ENCODE peak calls at places on chromosomes 12 and 14, in seven cellular contexts. R is PC-3, A is HCT116, S is breast epithelium, U is transverse colon, V is A549, J is IMR-90. I is an unnamed sample. For H3K4me1, the result is how much of the 10 kb centered on the place peaks cover.

GRCh38 chr12:70197362-70197744 is 45.9 kb upstream of the CNOT2 start:
- DNase-seq in S (no peak), J (no peak), V (no peak), U (no peak), R (no peak), A (no peak), I (no peak)

GRCh38 chr14:61720302-61720677 is 25.0 kb downstream of the HIF1A start:
- DNase-seq in U (no peak), S (no peak), R (peak), J (no peak), V (no peak), A (no peak), I (no peak)

GRCh38 chr12:39605501-39605900 is 14.1 kb downstream of the ABCD2 start:
- DNase-seq in R (peak), V (no peak), A (peak), J (no peak), U (no peak), S (no peak), I (no peak)

GRCh38 chr12:131721548-131721947 is 10.7 kb downstream of the SFSWAP start:
- DNase-seq in S (no peak), J (no peak), U (no peak), A (no peak), R (no peak), V (no peak), I (no peak)

GRCh38 chr14:105484997-105485393 is 1.7 kb upstream of the CRIP1 start:
- DNase-seq in J (no peak), U (no peak), V (no peak), S (no peak), R (no peak), A (no peak), I (no peak)

GRCh38 chr12:119068129-119068856 is 87.0 kb downstream of the SRRM4 start:
- DNase-seq in U (no peak), A (no peak), S (no peak), J (no peak), V (no peak), R (no peak), I (no peak)

GRCh38 chr14:83991666-83992065 is 1538.3 kb upstream of the FLRT2 start:
- DNase-seq in V (no peak), U (no peak), S (no peak), R (no peak), A (no peak), J (peak), I (no peak)

GRCh38 chr12:59780605-59781135 is 184.8 kb downstream of the SLC16A7 start:
- DNase-seq in S (no peak), V (no peak), U (no peak), J (peak), R (peak), A (peak), I (no peak)

GRCh38 chr12:80700327-80700726 is 7.1 kb upstream of the MYF6 start:
- DNase-seq in U (no peak), V (no peak), J (no peak), A (no peak), R (no peak), S (no peak), I (no peak)

GRCh38 chr12:119695034-119695433 is 27.1 kb downstream of the PRKAB1 start:
- DNase-seq in V (peak), R (peak), J (no peak), U (no peak), S (no peak), A (no peak), I (no peak)

GRCh38 chr12:131102991-131103609 is 149.4 kb downstream of the ADGRD1 start:
- DNase-seq in U (peak), R (no peak), V (no peak), J (no peak), A (no peak), S (no peak), I (peak)

GRCh38 chr12:13148532-13148847 is 45.0 kb upstream of the GSG1 start:
- DNase-seq in S (no peak), R (no peak), J (no peak), V (no peak), A (no peak), U (no peak), I (no peak)

GRCh38 chr14:75832621-75833297 is 149.0 kb downstream of the TGFB3 start:
- DNase-seq in R (peak), U (no peak), S (no peak), J (peak), V (no peak), A (no peak), I (no peak)

GRCh38 chr12:102054345-102054744 is 7.4 kb downstream of the WASHC3 start:
- DNase-seq in U (no peak), A (no peak), V (no peak), S (no peak), J (no peak), R (no peak), I (no peak)

GRCh38 chr14:104317500-104317805 is 179.1 kb downstream of the KIF26A start:
- DNase-seq in U (no peak), S (no peak), V (no peak), R (no peak), A (no peak), J (no peak), I (no peak)

GRCh38 chr12:89325495-89325894 is 26.8 kb downstream of the DUSP6 start:
- DNase-seq in V (no peak), U (no peak), A (no peak), R (no peak), S (no peak), J (no peak), I (no peak)

GRCh38 chr14:90521121-90521929 is 124.5 kb downstream of the CALM1 start:
- DNase-seq in J (no peak), V (no peak), S (no peak), U (no peak), R (no peak), A (no peak), I (no peak)

GRCh38 chr12:21248679-21249078 is 86.0 kb downstream of the SLCO1A2 start:
- DNase-seq in U (no peak), J (no peak), S (no peak), V (no peak), A (no peak), R (peak), I (no peak)

GRCh38 chr12:65756956-65757511 is 67.2 kb upstream of the HMGA2 start:
- DNase-seq in J (peak), S (no peak), V (no peak), U (no peak), A (no peak), R (peak), I (no peak)

GRCh38 chr12:4031703-4032291 is 158.6 kb upstream of the PARP11 start:
- DNase-seq in S (peak), U (peak), R (peak), A (no peak), V (peak), J (peak), I (no peak)

GRCh38 chr14:61120576-61120975 is 139.5 kb downstream of the SLC38A6 start:
- DNase-seq in A (no peak), V (no peak), U (no peak), S (no peak), R (no peak), J (no peak), I (no peak)

GRCh38 chr14:104213301-104214034 is 75.1 kb downstream of the KIF26A start:
- DNase-seq in S (no peak), J (no peak), U (no peak), R (no peak), A (no peak), V (no peak), I (no peak)

GRCh38 chr12:22529281-22530060 is 14.9 kb downstream of the C2CD5 start:
- DNase-seq in V (peak), U (no peak), J (peak), S (no peak), A (no peak), R (peak), I (no peak)

GRCh38 chr12:70365648-70366518 is at the start of gene KCNMB4:
- DNase-seq in A (no peak), R (peak), J (peak), V (peak), U (peak), S (no peak), I (peak)

GRCh38 chr14:72708708-72709475 is 185.0 kb downstream of the DPF3 start:
- DNase-seq in V (no peak), S (no peak), U (no peak), A (peak), J (no peak), R (peak), I (no peak)

GRCh38 chr14:48275301-48275700 is 599.9 kb upstream of the MDGA2 start:
- DNase-seq in U (no peak), V (no peak), A (no peak), J (no peak), R (no peak), S (peak), I (no peak)

GRCh38 chr12:68591716-68592437 is 18.8 kb upstream of the RAP1B start:
- DNase-seq in A (no peak), U (no peak), R (no peak), V (no peak), S (no peak), J (no peak), I (no peak)

GRCh38 chr14:54893151-54893760 is 9.4 kb downstream of the GCH1 start:
- DNase-seq in V (peak), R (peak), U (no peak), J (peak), S (no peak), A (peak), I (no peak)

GRCh38 chr12:69701821-69702220 is 2.7 kb upstream of the BEST3 start:
- DNase-seq in A (no peak), U (no peak), S (no peak), V (no peak), R (no peak), J (no peak), I (no peak)

GRCh38 chr14:92690171-92691011 is 58.0 kb downstream of the LGMN start:
- DNase-seq in A (peak), S (no peak), R (peak), V (peak), U (peak), J (peak), I (no peak)

GRCh38 chr12:24991209-24992049 is 42.5 kb upstream of the BCAT1 start:
- DNase-seq in R (peak), A (peak), J (peak), V (peak), U (no peak), S (no peak), I (no peak)

GRCh38 chr14:76201162-76201561 is 49.4 kb downstream of the GPATCH2L start:
- DNase-seq in V (peak), A (no peak), J (peak), R (peak), U (no peak), S (no peak), I (no peak)

GRCh38 chr12:59046763-59047534 is 126.6 kb upstream of the LRIG3 start:
- DNase-seq in U (no peak), S (no peak), V (no peak), A (no peak), R (peak), J (no peak), I (no peak)

GRCh38 chr12:123449103-123449736 is 8.7 kb upstream of the SNRNP35 start:
- DNase-seq in J (no peak), U (no peak), A (no peak), V (no peak), R (no peak), S (no peak), I (no peak)

GRCh38 chr14:38073641-38074040 is 134.1 kb upstream of the SSTR1 start:
- DNase-seq in J (no peak), R (no peak), V (no peak), S (no peak), U (no peak), A (no peak), I (no peak)

GRCh38 chr12:101490286-101490920 is 15.3 kb downstream of the SPIC start:
- DNase-seq in V (peak), R (peak), U (peak), S (no peak), J (no peak), A (peak), I (no peak)

GRCh38 chr12:119500209-119500608 is 93.4 kb upstream of the TMEM233 start:
- DNase-seq in R (peak), J (no peak), U (no peak), S (no peak), V (no peak), A (no peak), I (no peak)

GRCh38 chr14:52950898-52951729 is at the start of gene FERMT2:
- DNase-seq in J (peak), V (peak), S (peak), U (peak), R (peak), A (peak), I (peak)

GRCh38 chr12:104651812-104652211 is 195.1 kb downstream of the CHST11 start:
- DNase-seq in R (no peak), A (no peak), S (no peak), V (no peak), U (no peak), J (no peak), I (no peak)

GRCh38 chr12:104656383-104656782 is 199.6 kb downstream of the CHST11 start:
- DNase-seq in R (no peak), V (no peak), S (no peak), J (no peak), U (no peak), A (no peak), I (no peak)

GRCh38 chr12:104652910-104653309 is 196.2 kb downstream of the CHST11 start:
- DNase-seq in A (no peak), R (no peak), V (no peak), J (no peak), U (no peak), S (no peak), I (no peak)

GRCh38 chr12:104655059-104655609 is 198.4 kb downstream of the CHST11 start:
- DNase-seq in U (no peak), J (no peak), A (no peak), S (no peak), V (no peak), R (no peak), I (no peak)

GRCh38 chr12:104653730-104654328 is 197.1 kb downstream of the CHST11 start:
- DNase-seq in U (no peak), A (no peak), J (no peak), V (no peak), R (peak), S (no peak), I (no peak)
- TF ChIP-seq CTCF in U (no peak), A (peak), J (peak), V (peak), R (peak), S (no peak), I (peak)

GRCh38 chr12:109121346-109121880 is 5.0 kb downstream of the ACACB start:
- DNase-seq in A (no peak), U (no peak), J (no peak), R (no peak), V (no peak), S (no peak), I (no peak)
- H3K4me1 ChIP-seq in A (under half), U (under half), J (under half), R (under half), V (under half), S (under half), I (half or more)

GRCh38 chr14:81193924-81194633 is 26.7 kb downstream of the GTF2A1 start:
- DNase-seq in S (no peak), R (peak), J (no peak), V (no peak), A (no peak), U (no peak), I (no peak)

GRCh38 chr14:81187832-81188522 is 32.8 kb downstream of the GTF2A1 start:
- DNase-seq in S (no peak), V (no peak), R (no peak), A (no peak), J (no peak), U (no peak), I (no peak)

DNA sequence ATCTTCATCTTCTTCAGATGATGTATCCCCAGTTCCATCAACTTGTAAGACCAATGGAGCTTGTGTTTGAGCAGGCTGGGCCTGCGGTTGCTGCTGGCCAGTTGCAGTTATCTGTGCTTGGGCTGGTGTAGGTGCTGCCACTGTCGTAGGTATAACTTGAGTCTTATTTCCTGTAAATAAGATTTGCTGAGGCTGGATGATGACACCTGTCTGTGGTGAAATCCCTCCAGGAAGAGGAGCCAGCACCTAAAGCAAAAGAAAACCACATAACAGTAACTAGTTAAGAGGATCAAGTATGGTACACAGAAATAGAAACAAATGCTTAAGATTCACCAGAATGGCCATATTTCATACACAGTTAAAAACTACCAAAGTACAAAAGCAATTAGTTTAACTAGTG is 28.2 kb downstream of the GTF2A1 start:
- DNase-seq in R (no peak), U (no peak), S (no peak), J (no peak), V (no peak), A (no peak), I (no peak)
- TF ChIP-seq CTCF in R (no peak), U (no peak), S (no peak), J (no peak), V (no peak), A (no peak), I (no peak)

DNA sequence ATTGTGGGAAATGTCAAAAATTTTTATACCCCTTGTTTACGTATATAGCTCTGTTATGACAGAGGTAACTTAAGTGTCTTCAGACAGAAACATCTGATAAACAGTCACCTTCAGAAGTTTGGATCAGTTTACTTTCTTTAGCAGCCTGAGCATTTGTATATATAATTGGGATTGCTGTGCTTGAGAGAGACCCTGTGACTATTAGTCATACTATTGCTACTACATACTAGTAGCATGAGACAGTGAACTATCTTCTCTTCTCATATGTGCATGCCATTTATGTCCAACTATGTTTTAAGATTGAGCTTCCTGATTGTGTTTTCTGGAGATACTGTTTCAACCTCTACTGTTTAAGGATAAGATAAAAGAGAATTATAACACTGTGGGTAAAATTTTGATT is 101.5 kb downstream of the PDE6H start:
- DNase-seq in R (no peak), S (no peak), J (peak), A (no peak), V (no peak), U (no peak), I (no peak)
- H3K4me1 ChIP-seq in R (under half), S (under half), J (under half), A (under half), V (under half), U (under half), I (under half)

DNA sequence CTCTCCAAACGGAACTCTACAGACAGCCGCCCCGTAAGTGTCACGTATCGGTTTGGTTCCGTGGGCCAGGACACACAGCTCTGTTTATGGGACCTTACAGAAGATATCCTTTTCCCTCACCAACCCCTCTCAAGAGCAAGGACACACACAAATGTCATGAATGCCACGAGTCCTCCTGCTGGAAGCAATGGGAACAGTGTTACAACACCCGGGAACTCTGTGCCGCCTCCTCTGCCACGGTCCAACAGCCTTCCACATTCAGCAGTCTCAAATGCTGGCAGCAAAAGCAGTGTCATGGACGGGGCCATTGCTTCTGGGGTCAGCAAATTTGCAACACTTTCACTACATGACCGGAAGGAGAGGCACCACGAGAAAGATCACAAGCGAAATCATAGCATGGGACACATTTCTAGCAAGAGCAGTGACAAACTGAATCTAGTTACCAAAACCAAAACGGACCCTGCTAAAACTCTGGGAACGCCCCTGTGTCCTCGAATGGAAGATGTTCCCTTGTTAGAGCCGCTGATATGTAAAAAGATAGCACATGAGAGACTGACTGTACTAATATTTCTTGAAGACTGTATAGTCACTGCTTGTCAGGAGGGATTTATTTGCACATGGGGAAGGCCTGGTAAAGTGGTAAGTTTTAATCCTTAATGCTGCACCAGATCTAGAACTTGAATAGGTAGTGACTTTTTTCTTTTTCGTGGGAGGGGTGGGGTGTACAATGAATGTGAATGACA is 69.7 kb downstream of the WDR20 start:
- DNase-seq in U (no peak), S (no peak), V (peak), J (peak), R (peak), A (no peak), I (no peak)
- TF ChIP-seq CTCF in U (no peak), S (no peak), V (peak), J (peak), R (peak), A (peak), I (peak)

GRCh38 chr12:10307630-10308029 is at the start of gene KLRD1:
- DNase-seq in U (no peak), S (no peak), A (no peak), R (no peak), J (no peak), V (no peak), I (no peak)
- H3K4me1 ChIP-seq in U (under half), S (under half), A (under half), R (under half), J (under half), V (under half), I (under half)

GRCh38 chr12:50103351-50103750 is 457 bp upstream of the GPD1 start:
- DNase-seq in J (no peak), R (no peak), U (no peak), S (no peak), V (no peak), A (no peak), I (no peak)

GRCh38 chr12:50104614-50105366 is 982 bp downstream of the GPD1 start:
- DNase-seq in R (no peak), J (no peak), V (no peak), S (no peak), U (no peak), A (no peak), I (peak)

GRCh38 chr12:50102648-50103309 is 1.0 kb upstream of the GPD1 start:
- DNase-seq in S (no peak), R (no peak), J (no peak), U (no peak), A (no peak), V (no peak), I (peak)

GRCh38 chr12:50102186-50102585 is 1.6 kb upstream of the GPD1 start:
- DNase-seq in U (no peak), S (no peak), A (no peak), R (no peak), V (no peak), J (no peak), I (no peak)

DNA sequence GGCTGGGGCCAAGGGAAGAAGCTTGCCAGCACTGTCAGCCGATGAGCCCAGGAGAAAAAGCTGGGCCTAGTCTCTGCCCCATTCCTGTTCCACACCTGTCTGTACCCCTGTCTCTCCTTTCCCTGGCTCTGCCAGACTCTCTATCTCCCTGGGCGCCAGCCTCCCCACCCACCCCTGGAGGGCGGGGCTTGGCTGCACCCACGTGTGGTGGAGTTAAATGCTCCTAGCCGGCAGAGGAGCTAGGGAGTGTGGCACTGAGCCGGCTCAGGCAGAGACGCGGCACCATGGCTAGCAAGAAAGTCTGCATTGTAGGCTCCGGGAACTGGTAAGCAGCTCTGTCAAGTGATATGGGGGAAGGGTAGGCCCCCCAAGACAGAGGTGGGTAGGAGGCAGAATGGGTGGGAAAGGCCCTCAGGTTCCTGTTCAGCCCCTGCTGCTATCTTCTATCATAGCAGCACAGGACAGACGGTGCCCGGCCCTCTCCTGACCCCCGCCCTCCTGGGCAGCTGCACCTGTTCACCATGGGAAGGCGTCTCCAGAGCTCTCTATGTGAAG is at the start of gene GPD1:
- DNase-seq in U (peak), V (no peak), A (peak), R (peak), J (peak), S (peak), I (peak)
- TF ChIP-seq CTCF in U (no peak), V (no peak), A (no peak), R (no peak), J (no peak), S (no peak), I (no peak)